ENCODE peak calls at places on chromosomes 4 and X, in eight cellular contexts. One of them, this sample, is unnamed.

GRCh38 chr4:187171731-187172339 is 448.2 kb upstream of the FAT1 start:
- DNase-seq in breast epithelium: no peak
- DNase-seq in upper lobe of right lung: no peak
- DNase-seq in pancreas: no peak
- DNase-seq in mammary epithelial cell: no peak
- DNase-seq in WERI-Rb-1: no peak
- DNase-seq in CD8-positive, alpha-beta memory T cell: no peak
- DNase-seq in naive thymus-derived CD4-positive, alpha-beta T cell: no peak
- DNase-seq in this sample: no peak

GRCh38 chrX:154417157-154417556 is 5.8 kb downstream of the TAFAZZIN start:
- DNase-seq in breast epithelium: no peak
- DNase-seq in upper lobe of right lung: no peak
- DNase-seq in pancreas: no peak
- DNase-seq in mammary epithelial cell: no peak
- DNase-seq in WERI-Rb-1: no peak
- DNase-seq in CD8-positive, alpha-beta memory T cell: no peak
- DNase-seq in naive thymus-derived CD4-positive, alpha-beta T cell: no peak
- DNase-seq in this sample: no peak

GRCh38 chrX:63394872-63395271 is 43.7 kb upstream of the SPIN4 start:
- DNase-seq in breast epithelium: no peak
- DNase-seq in upper lobe of right lung: no peak
- DNase-seq in pancreas: no peak
- DNase-seq in mammary epithelial cell: no peak
- DNase-seq in WERI-Rb-1: no peak
- DNase-seq in CD8-positive, alpha-beta memory T cell: no peak
- DNase-seq in naive thymus-derived CD4-positive, alpha-beta T cell: no peak
- DNase-seq in this sample: no peak

GRCh38 chr4:179372746-179373145 is 1930.5 kb upstream of the AGA start:
- DNase-seq in breast epithelium: no peak
- DNase-seq in upper lobe of right lung: no peak
- DNase-seq in pancreas: no peak
- DNase-seq in mammary epithelial cell: no peak
- DNase-seq in WERI-Rb-1: no peak
- DNase-seq in CD8-positive, alpha-beta memory T cell: no peak
- DNase-seq in naive thymus-derived CD4-positive, alpha-beta T cell: no peak
- DNase-seq in this sample: no peak

GRCh38 chr4:112431158-112431557 is 84.8 kb downstream of the NEUROG2 start:
- DNase-seq in breast epithelium: no peak
- DNase-seq in upper lobe of right lung: no peak
- DNase-seq in pancreas: no peak
- DNase-seq in mammary epithelial cell: no peak
- DNase-seq in WERI-Rb-1: no peak
- DNase-seq in CD8-positive, alpha-beta memory T cell: no peak
- DNase-seq in naive thymus-derived CD4-positive, alpha-beta T cell: no peak
- DNase-seq in this sample: no peak

GRCh38 chrX:155313766-155314165 is 20.6 kb downstream of the CLIC2 start:
- DNase-seq in breast epithelium: no peak
- DNase-seq in upper lobe of right lung: no peak
- DNase-seq in pancreas: no peak
- DNase-seq in mammary epithelial cell: no peak
- DNase-seq in WERI-Rb-1: peak; percentile 14
- DNase-seq in CD8-positive, alpha-beta memory T cell: no peak
- DNase-seq in naive thymus-derived CD4-positive, alpha-beta T cell: no peak
- DNase-seq in this sample: no peak

GRCh38 chr4:98358630-98359248 is 97.6 kb downstream of the RAP1GDS1 start:
- DNase-seq in breast epithelium: no peak
- DNase-seq in upper lobe of right lung: no peak
- DNase-seq in pancreas: no peak
- DNase-seq in mammary epithelial cell: no peak
- DNase-seq in WERI-Rb-1: no peak
- DNase-seq in CD8-positive, alpha-beta memory T cell: no peak
- DNase-seq in naive thymus-derived CD4-positive, alpha-beta T cell: no peak
- DNase-seq in this sample: no peak

GRCh38 chrX:1392376-1393130 is 640 bp upstream of the SLC25A6 start:
- DNase-seq in breast epithelium: peak; percentile 67
- DNase-seq in upper lobe of right lung: peak; percentile 86
- DNase-seq in pancreas: peak; percentile 88
- DNase-seq in mammary epithelial cell: peak; percentile 69
- DNase-seq in WERI-Rb-1: peak; percentile 84
- DNase-seq in CD8-positive, alpha-beta memory T cell: no peak
- DNase-seq in naive thymus-derived CD4-positive, alpha-beta T cell: no peak
- DNase-seq in this sample: no peak

GRCh38 chrX:107596651-107597050 is 31.7 kb upstream of the PRPS1 start:
- DNase-seq in breast epithelium: no peak
- DNase-seq in upper lobe of right lung: no peak
- DNase-seq in pancreas: no peak
- DNase-seq in mammary epithelial cell: peak; percentile 13
- DNase-seq in WERI-Rb-1: no peak
- DNase-seq in CD8-positive, alpha-beta memory T cell: no peak
- DNase-seq in naive thymus-derived CD4-positive, alpha-beta T cell: no peak
- DNase-seq in this sample: no peak

GRCh38 chr4:76096076-76096475 is 21.6 kb downstream of the ART3 start:
- DNase-seq in breast epithelium: no peak
- DNase-seq in upper lobe of right lung: no peak
- DNase-seq in pancreas: no peak
- DNase-seq in mammary epithelial cell: no peak
- DNase-seq in WERI-Rb-1: no peak
- DNase-seq in CD8-positive, alpha-beta memory T cell: no peak
- DNase-seq in naive thymus-derived CD4-positive, alpha-beta T cell: no peak
- DNase-seq in this sample: no peak

GRCh38 chrX:134895785-134896184 is 95.0 kb upstream of the SMIM10 start:
- DNase-seq in breast epithelium: no peak
- DNase-seq in upper lobe of right lung: no peak
- DNase-seq in pancreas: no peak
- DNase-seq in mammary epithelial cell: no peak
- DNase-seq in WERI-Rb-1: no peak
- DNase-seq in CD8-positive, alpha-beta memory T cell: no peak
- DNase-seq in naive thymus-derived CD4-positive, alpha-beta T cell: no peak
- DNase-seq in this sample: no peak

GRCh38 chr4:3871181-3871852 is 105.1 kb downstream of the ADRA2C start:
- DNase-seq in breast epithelium: no peak
- DNase-seq in upper lobe of right lung: peak; percentile 56
- DNase-seq in pancreas: no peak
- DNase-seq in mammary epithelial cell: no peak
- DNase-seq in WERI-Rb-1: peak; percentile 8
- DNase-seq in CD8-positive, alpha-beta memory T cell: peak; percentile 28
- DNase-seq in naive thymus-derived CD4-positive, alpha-beta T cell: no peak
- DNase-seq in this sample: no peak

GRCh38 chr4:89561051-89561450 is 253.5 kb upstream of the GPRIN3 start:
- DNase-seq in breast epithelium: no peak
- DNase-seq in upper lobe of right lung: no peak
- DNase-seq in pancreas: no peak
- DNase-seq in mammary epithelial cell: no peak
- DNase-seq in WERI-Rb-1: no peak
- DNase-seq in CD8-positive, alpha-beta memory T cell: no peak
- DNase-seq in naive thymus-derived CD4-positive, alpha-beta T cell: no peak
- DNase-seq in this sample: no peak
- H3K27ac ChIP-seq in breast epithelium: no peak overlapping the region
- H3K27ac ChIP-seq in upper lobe of right lung: no peak overlapping the region
- H3K27ac ChIP-seq in pancreas: no peak overlapping the region
- H3K27ac ChIP-seq in mammary epithelial cell: no peak overlapping the region
- H3K27ac ChIP-seq in WERI-Rb-1: no peak overlapping the region
- H3K27ac ChIP-seq in CD8-positive, alpha-beta memory T cell: no peak overlapping the region
- H3K27ac ChIP-seq in naive thymus-derived CD4-positive, alpha-beta T cell: no peak overlapping the region
- H3K27ac ChIP-seq in this sample: no peak overlapping the region

GRCh38 chrX:151153086-151153485 is 23.3 kb upstream of the GPR50 start:
- DNase-seq in breast epithelium: no peak
- DNase-seq in upper lobe of right lung: no peak
- DNase-seq in pancreas: no peak
- DNase-seq in mammary epithelial cell: peak; percentile 55
- DNase-seq in WERI-Rb-1: no peak
- DNase-seq in CD8-positive, alpha-beta memory T cell: no peak
- DNase-seq in naive thymus-derived CD4-positive, alpha-beta T cell: no peak
- DNase-seq in this sample: no peak
- H3K27ac ChIP-seq in breast epithelium: no peak overlapping the region
- H3K27ac ChIP-seq in upper lobe of right lung: no peak overlapping the region
- H3K27ac ChIP-seq in pancreas: no peak overlapping the region
- H3K27ac ChIP-seq in mammary epithelial cell: no peak overlapping the region
- H3K27ac ChIP-seq in WERI-Rb-1: no peak overlapping the region
- H3K27ac ChIP-seq in CD8-positive, alpha-beta memory T cell: no peak overlapping the region
- H3K27ac ChIP-seq in naive thymus-derived CD4-positive, alpha-beta T cell: no peak overlapping the region
- H3K27ac ChIP-seq in this sample: no peak overlapping the region

DNA sequence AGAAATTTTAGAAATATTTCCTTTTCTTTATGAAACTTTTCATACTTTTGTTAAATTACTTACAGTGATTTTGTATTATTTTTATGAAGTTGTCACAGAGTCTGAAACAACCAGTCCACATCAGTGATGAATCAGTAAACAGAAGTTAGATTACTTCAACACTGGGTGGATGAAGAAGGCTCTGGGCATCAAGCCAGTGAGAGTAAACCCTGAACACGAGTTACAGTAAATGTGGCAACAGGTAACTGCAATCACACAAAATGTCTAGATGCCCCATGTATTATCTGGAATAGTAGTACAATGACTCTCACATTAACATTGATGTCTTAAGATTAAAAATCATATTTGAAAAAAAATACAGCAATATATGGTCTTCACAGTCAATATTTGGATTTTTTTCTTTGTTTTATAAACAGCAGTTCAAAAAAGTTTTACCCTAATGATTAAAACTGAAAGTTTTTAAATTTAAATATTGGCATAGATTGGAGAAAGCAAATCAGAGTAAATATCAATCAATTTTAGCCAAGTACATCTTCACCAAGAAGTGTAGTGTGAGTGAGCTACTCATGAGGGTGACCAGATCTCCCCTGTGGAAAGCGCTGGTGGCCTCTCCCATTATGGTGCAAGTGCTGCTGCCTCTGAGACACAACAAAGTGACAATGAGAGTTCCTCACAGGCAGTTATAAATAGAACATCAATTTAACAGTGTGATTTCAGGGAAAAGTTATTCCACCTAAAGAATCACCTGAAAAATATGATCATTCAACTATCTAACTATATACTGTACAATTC is 63.2 kb upstream of the UGT2B7 start:
- DNase-seq in breast epithelium: no peak
- DNase-seq in upper lobe of right lung: no peak
- DNase-seq in pancreas: no peak
- DNase-seq in mammary epithelial cell: peak; percentile 53
- DNase-seq in WERI-Rb-1: no peak
- DNase-seq in CD8-positive, alpha-beta memory T cell: no peak
- DNase-seq in naive thymus-derived CD4-positive, alpha-beta T cell: no peak
- DNase-seq in this sample: no peak
- H3K27ac ChIP-seq in breast epithelium: no peak overlapping the region
- H3K27ac ChIP-seq in upper lobe of right lung: no peak overlapping the region
- H3K27ac ChIP-seq in pancreas: no peak overlapping the region
- H3K27ac ChIP-seq in mammary epithelial cell: no peak overlapping the region
- H3K27ac ChIP-seq in WERI-Rb-1: no peak overlapping the region
- H3K27ac ChIP-seq in CD8-positive, alpha-beta memory T cell: no peak overlapping the region
- H3K27ac ChIP-seq in naive thymus-derived CD4-positive, alpha-beta T cell: no peak overlapping the region
- H3K27ac ChIP-seq in this sample: no peak overlapping the region

GRCh38 chrX:40299028-40299479 is 201.3 kb upstream of the BCOR start:
- DNase-seq in breast epithelium: no peak
- DNase-seq in upper lobe of right lung: no peak
- DNase-seq in pancreas: no peak
- DNase-seq in mammary epithelial cell: no peak
- DNase-seq in WERI-Rb-1: peak; percentile 37
- DNase-seq in CD8-positive, alpha-beta memory T cell: no peak
- DNase-seq in naive thymus-derived CD4-positive, alpha-beta T cell: no peak
- DNase-seq in this sample: no peak
- H3K27ac ChIP-seq in breast epithelium: no peak overlapping the region
- H3K27ac ChIP-seq in upper lobe of right lung: no peak overlapping the region
- H3K27ac ChIP-seq in pancreas: no peak overlapping the region
- H3K27ac ChIP-seq in mammary epithelial cell: no peak overlapping the region
- H3K27ac ChIP-seq in WERI-Rb-1: no peak overlapping the region
- H3K27ac ChIP-seq in CD8-positive, alpha-beta memory T cell: no peak overlapping the region
- H3K27ac ChIP-seq in naive thymus-derived CD4-positive, alpha-beta T cell: no peak overlapping the region
- H3K27ac ChIP-seq in this sample: no peak overlapping the region